ENCODE peak calls at places on chromosomes 7 and 10, in nine cellular contexts. N is HS-5; B is activated CD8-positive, alpha-beta memory T cell treated with anti-CD3 and anti-CD28 coated beads for 24 hours; F is right cardiac atrium; T is frontal cortex; Z is activated gamma-delta T cell treated with anti-CD3 and anti-CD28 coated beads, Interleukin-2, amount 50 U/mL, for 16 hours; Y is sigmoid colon; Q is activated CD4-positive, CD25-positive, alpha-beta regulatory T cell; C is amniotic stem cell. V is an unnamed sample.

GRCh38 chr10:1206601-1207000 is 150.4 kb downstream of the WDR37 start:
- DNase-seq in N (no peak), Q (no peak), Z (no peak), C (no peak), B (no peak), F (no peak), T (no peak), Y (no peak), V (no peak)

GRCh38 chr7:103113164-103113563 is 35.7 kb downstream of the NAPEPLD start:
- DNase-seq in Y (no peak), Q (no peak), Z (no peak), F (no peak), B (no peak), N (peak), C (peak), T (no peak), V (peak)

GRCh38 chr10:7146189-7146588 is 264.6 kb downstream of the SFMBT2 start:
- DNase-seq in Z (no peak), Y (no peak), B (no peak), F (no peak), Q (no peak), N (no peak), T (no peak), C (no peak), V (no peak)

GRCh38 chr10:27145937-27146336 is 8.2 kb downstream of the YME1L1 start:
- DNase-seq in Z (no peak), F (no peak), Y (no peak), Q (no peak), T (no peak), C (no peak), N (no peak), B (no peak), V (peak)

GRCh38 chr7:148264933-148265557 is 325.5 kb upstream of the C7orf33 start:
- DNase-seq in Z (no peak), N (no peak), Y (no peak), F (no peak), B (no peak), C (peak), T (no peak), Q (no peak), V (peak)

GRCh38 chr7:158824028-158824427 is 5.3 kb downstream of the ESYT2 start:
- DNase-seq in B (no peak), F (no peak), T (no peak), Z (peak), Y (no peak), C (no peak), N (no peak), Q (peak), V (no peak)

GRCh38 chr10:49178489-49179471 is 9.4 kb downstream of the TMEM273 start:
- DNase-seq in Q (no peak), N (no peak), Z (no peak), B (no peak), Y (no peak), T (no peak), C (no peak), F (no peak), V (no peak)

GRCh38 chr10:87506988-87507387 is 2.3 kb downstream of the MINPP1 start:
- DNase-seq in N (no peak), C (no peak), Y (no peak), B (no peak), Z (no peak), T (no peak), F (no peak), Q (no peak), V (no peak)

GRCh38 chr7:105682331-105683070 is 101.2 kb upstream of the EFCAB10 start:
- DNase-seq in Q (no peak), C (no peak), Z (no peak), F (no peak), T (no peak), N (no peak), B (no peak), Y (no peak), V (no peak)

GRCh38 chr10:43076876-43077420 is at the start of gene RET:
- DNase-seq in Y (no peak), Z (no peak), N (no peak), C (no peak), B (no peak), F (peak), Q (no peak), T (peak), V (no peak)

GRCh38 chr7:64541438-64542359 is 21.2 kb downstream of the ZNF680 start:
- DNase-seq in Z (no peak), T (no peak), F (no peak), B (no peak), Y (no peak), N (no peak), C (no peak), Q (no peak), V (no peak)

GRCh38 chr7:130008941-130009847 is 42.0 kb downstream of the ZC3HC1 start:
- DNase-seq in Y (no peak), N (peak), C (no peak), Q (no peak), B (no peak), T (no peak), F (no peak), Z (no peak), V (no peak)

GRCh38 chr10:51092402-51092801 is 18.1 kb downstream of the PRKG1 start:
- DNase-seq in C (no peak), Z (no peak), Q (no peak), Y (peak), T (no peak), F (peak), N (no peak), B (no peak), V (no peak)

GRCh38 chr7:148722340-148723165 is 23.9 kb downstream of the CUL1 start:
- DNase-seq in C (no peak), Y (no peak), T (no peak), Q (no peak), B (no peak), F (no peak), N (no peak), Z (no peak), V (no peak)

GRCh38 chr10:83352588-83352987 is 786.7 kb upstream of the GHITM start:
- DNase-seq in N (no peak), Z (no peak), T (no peak), B (no peak), C (no peak), Q (no peak), F (no peak), Y (no peak), V (no peak)

GRCh38 chr7:136874393-136875032 is 6.1 kb downstream of the CHRM2 start:
- DNase-seq in F (no peak), C (no peak), Q (no peak), Y (no peak), N (no peak), Z (no peak), B (no peak), T (no peak), V (peak)

GRCh38 chr7:112938895-112939588 is 147.6 kb downstream of the GPR85 start:
- DNase-seq in B (peak), C (peak), N (no peak), T (no peak), F (peak), Y (peak), Z (no peak), Q (no peak), V (peak)

GRCh38 chr7:80732635-80733034 is 94.2 kb downstream of the CD36 start:
- DNase-seq in C (no peak), N (no peak), Q (no peak), T (no peak), F (no peak), B (no peak), Z (no peak), Y (no peak), V (no peak)

GRCh38 chr10:132105302-132105995 is 39.7 kb downstream of the JAKMIP3 start:
- DNase-seq in F (no peak), Q (no peak), Y (peak), N (no peak), T (no peak), C (no peak), B (peak), Z (no peak), V (no peak)

GRCh38 chr7:45001138-45001694 is 1.2 kb downstream of the CCM2 start:
- DNase-seq in Q (peak), C (no peak), F (no peak), B (peak), T (no peak), N (no peak), Z (peak), Y (peak), V (no peak)

GRCh38 chr7:130719550-130719949 is 14.5 kb downstream of the KLF14 start:
- DNase-seq in F (no peak), B (no peak), Q (no peak), Z (no peak), T (no peak), Y (no peak), N (no peak), C (no peak), V (no peak)

GRCh38 chr10:4073912-4074311 is 288.9 kb upstream of the KLF6 start:
- DNase-seq in N (no peak), F (peak), Y (no peak), Z (no peak), T (no peak), B (no peak), C (peak), Q (no peak), V (no peak)

V was measured in NT2/D1.